ENCODE peak calls at places on chromosomes 4 and X, in four cellular contexts. One of them, this sample, is unnamed. For H3K9me3, the result is how much of the 10 kb centered on the place peaks cover.

GRCh38 chr4:184476660-184477059 is 2.3 kb upstream of the IRF2 start:
- DNase-seq in colonic mucosa: no peak
- DNase-seq in hepatocyte: no peak
- DNase-seq in Peyer's patch: no peak
- DNase-seq in this sample: no peak

GRCh38 chrX:29948653-29949052 is 266.7 kb upstream of the MAGEB2 start:
- DNase-seq in colonic mucosa: no peak
- DNase-seq in hepatocyte: no peak
- DNase-seq in Peyer's patch: no peak
- DNase-seq in this sample: no peak

GRCh38 chrX:70720721-70721120 is 187.8 kb downstream of the TEX11 start:
- DNase-seq in colonic mucosa: no peak
- DNase-seq in hepatocyte: peak
- DNase-seq in Peyer's patch: no peak
- DNase-seq in this sample: no peak

GRCh38 chr4:4990857-4991540 is 28.3 kb downstream of the CYTL1 start:
- DNase-seq in colonic mucosa: peak
- DNase-seq in hepatocyte: peak
- DNase-seq in Peyer's patch: no peak
- DNase-seq in this sample: no peak

GRCh38 chrX:103608305-103608963 is 671 bp downstream of the TCEAL3 start:
- DNase-seq in colonic mucosa: peak
- DNase-seq in hepatocyte: no peak
- DNase-seq in Peyer's patch: no peak
- DNase-seq in this sample: no peak

GRCh38 chr4:98996056-98996941 is 778 bp downstream of the METAP1 start:
- DNase-seq in colonic mucosa: peak
- DNase-seq in hepatocyte: peak
- DNase-seq in Peyer's patch: no peak
- DNase-seq in this sample: peak

GRCh38 chrX:15511563-15511962 is 11.0 kb downstream of the BMX start:
- DNase-seq in colonic mucosa: no peak
- DNase-seq in hepatocyte: no peak
- DNase-seq in Peyer's patch: no peak
- DNase-seq in this sample: no peak

GRCh38 chr4:80336582-80336981 is 1.1 kb downstream of the CFAP299 start:
- DNase-seq in colonic mucosa: peak
- DNase-seq in hepatocyte: peak
- DNase-seq in Peyer's patch: no peak
- DNase-seq in this sample: peak

GRCh38 chrX:1400049-1400448 is 8.1 kb upstream of the SLC25A6 start:
- DNase-seq in colonic mucosa: no peak
- DNase-seq in hepatocyte: no peak
- DNase-seq in Peyer's patch: peak
- DNase-seq in this sample: no peak

GRCh38 chr4:72473434-72473900 is 95.6 kb downstream of the ADAMTS3 start:
- DNase-seq in colonic mucosa: no peak
- DNase-seq in hepatocyte: no peak
- DNase-seq in Peyer's patch: no peak
- DNase-seq in this sample: no peak

GRCh38 chrX:44828008-44828605 is 15.7 kb upstream of the DUSP21 start:
- DNase-seq in colonic mucosa: no peak
- DNase-seq in hepatocyte: no peak
- DNase-seq in Peyer's patch: no peak
- DNase-seq in this sample: no peak

GRCh38 chr4:18012807-18013462 is 8.6 kb downstream of the LCORL start:
- DNase-seq in colonic mucosa: no peak
- DNase-seq in hepatocyte: no peak
- DNase-seq in Peyer's patch: no peak
- DNase-seq in this sample: no peak

GRCh38 chr4:77619408-77619807 is 13.8 kb downstream of the CXCL13 start:
- DNase-seq in colonic mucosa: no peak
- DNase-seq in hepatocyte: no peak
- DNase-seq in Peyer's patch: no peak
- DNase-seq in this sample: no peak

GRCh38 chr4:45629717-45630116 is 494.1 kb downstream of the GABRG1 start:
- DNase-seq in colonic mucosa: no peak
- DNase-seq in hepatocyte: no peak
- DNase-seq in Peyer's patch: no peak
- DNase-seq in this sample: no peak

GRCh38 chr4:147787204-147787603 is 55.3 kb downstream of the ARHGAP10 start:
- DNase-seq in colonic mucosa: no peak
- DNase-seq in hepatocyte: no peak
- DNase-seq in Peyer's patch: no peak
- DNase-seq in this sample: no peak

GRCh38 chr4:145557720-145558119 is 61.5 kb upstream of the MMAA start:
- DNase-seq in colonic mucosa: peak
- DNase-seq in hepatocyte: peak
- DNase-seq in Peyer's patch: peak
- DNase-seq in this sample: peak

GRCh38 chr4:3232871-3233271 is 16.1 kb upstream of the MSANTD1 start:
- DNase-seq in colonic mucosa: no peak
- DNase-seq in hepatocyte: no peak
- DNase-seq in Peyer's patch: no peak
- DNase-seq in this sample: no peak

GRCh38 chr4:145177511-145177905 is 2.9 kb downstream of the OTUD4 start:
- DNase-seq in colonic mucosa: no peak
- DNase-seq in hepatocyte: peak
- DNase-seq in Peyer's patch: no peak
- DNase-seq in this sample: no peak

GRCh38 chrX:103197721-103198306 is 17.1 kb upstream of the BEX4 start:
- DNase-seq in colonic mucosa: no peak
- DNase-seq in hepatocyte: no peak
- DNase-seq in Peyer's patch: no peak
- DNase-seq in this sample: no peak

GRCh38 chr4:138407329-138407728 is 165.2 kb upstream of the SLC7A11 start:
- DNase-seq in colonic mucosa: no peak
- DNase-seq in hepatocyte: no peak
- DNase-seq in Peyer's patch: no peak
- DNase-seq in this sample: no peak

GRCh38 chr4:6953751-6954380 is 44.2 kb downstream of the TBC1D14 start:
- DNase-seq in colonic mucosa: peak
- DNase-seq in hepatocyte: peak
- DNase-seq in Peyer's patch: peak
- DNase-seq in this sample: no peak

GRCh38 chrX:9785944-9786741 is at the start of gene SHROOM2:
- DNase-seq in colonic mucosa: peak
- DNase-seq in hepatocyte: peak
- DNase-seq in Peyer's patch: peak
- DNase-seq in this sample: peak

GRCh38 chr4:182015893-182016292 is 227.3 kb upstream of the TENM3 start:
- DNase-seq in colonic mucosa: no peak
- DNase-seq in hepatocyte: no peak
- DNase-seq in Peyer's patch: no peak
- DNase-seq in this sample: no peak

GRCh38 chr4:42302348-42302747 is 94.9 kb upstream of the SHISA3 start:
- DNase-seq in colonic mucosa: peak
- DNase-seq in hepatocyte: peak
- DNase-seq in Peyer's patch: no peak
- DNase-seq in this sample: peak

GRCh38 chr4:77232653-77233052 is 75.6 kb downstream of the CCNG2 start:
- DNase-seq in colonic mucosa: no peak
- DNase-seq in hepatocyte: peak
- DNase-seq in Peyer's patch: no peak
- DNase-seq in this sample: no peak

GRCh38 chr4:102139932-102140331 is 205.3 kb downstream of the SLC39A8 start:
- DNase-seq in colonic mucosa: no peak
- DNase-seq in hepatocyte: no peak
- DNase-seq in Peyer's patch: no peak
- DNase-seq in this sample: no peak

GRCh38 chrX:155148724-155149537 is 67.3 kb upstream of the VBP1 start:
- DNase-seq in colonic mucosa: peak
- DNase-seq in hepatocyte: no peak
- DNase-seq in Peyer's patch: no peak
- DNase-seq in this sample: peak

GRCh38 chr4:69689530-69690111 is 36.6 kb upstream of the UGT2A1 start:
- DNase-seq in colonic mucosa: no peak
- DNase-seq in hepatocyte: peak
- DNase-seq in Peyer's patch: no peak
- DNase-seq in this sample: no peak

GRCh38 chrX:55389376-55389775 is 62.6 kb upstream of the MAGEH1 start:
- DNase-seq in colonic mucosa: no peak
- DNase-seq in hepatocyte: no peak
- DNase-seq in Peyer's patch: no peak
- DNase-seq in this sample: no peak

GRCh38 chr4:8707045-8707781 is 114.6 kb downstream of the CPZ start:
- DNase-seq in colonic mucosa: no peak
- DNase-seq in hepatocyte: no peak
- DNase-seq in Peyer's patch: no peak
- DNase-seq in this sample: no peak

GRCh38 chr4:93313207-93313606 is 515.3 kb upstream of the ATOH1 start:
- DNase-seq in colonic mucosa: no peak
- DNase-seq in hepatocyte: no peak
- DNase-seq in Peyer's patch: no peak
- DNase-seq in this sample: no peak

GRCh38 chr4:23614284-23614892 is 275.5 kb downstream of the PPARGC1A start:
- DNase-seq in colonic mucosa: no peak
- DNase-seq in hepatocyte: peak
- DNase-seq in Peyer's patch: no peak
- DNase-seq in this sample: peak

GRCh38 chr4:185167205-185167604 is 24.1 kb downstream of the SLC25A4 start:
- DNase-seq in colonic mucosa: no peak
- DNase-seq in hepatocyte: no peak
- DNase-seq in Peyer's patch: no peak
- DNase-seq in this sample: no peak

GRCh38 chr4:88528861-88529260 is 5.3 kb upstream of the PYURF start:
- DNase-seq in colonic mucosa: no peak
- DNase-seq in hepatocyte: no peak
- DNase-seq in Peyer's patch: no peak
- DNase-seq in this sample: no peak

GRCh38 chrX:22538581-22538980 is 265.9 kb downstream of the CBLL2 start:
- DNase-seq in colonic mucosa: no peak
- DNase-seq in hepatocyte: no peak
- DNase-seq in Peyer's patch: no peak
- DNase-seq in this sample: no peak

GRCh38 chrX:22534643-22535042 is 261.9 kb downstream of the CBLL2 start:
- DNase-seq in colonic mucosa: no peak
- DNase-seq in hepatocyte: no peak
- DNase-seq in Peyer's patch: no peak
- DNase-seq in this sample: no peak

DNA sequence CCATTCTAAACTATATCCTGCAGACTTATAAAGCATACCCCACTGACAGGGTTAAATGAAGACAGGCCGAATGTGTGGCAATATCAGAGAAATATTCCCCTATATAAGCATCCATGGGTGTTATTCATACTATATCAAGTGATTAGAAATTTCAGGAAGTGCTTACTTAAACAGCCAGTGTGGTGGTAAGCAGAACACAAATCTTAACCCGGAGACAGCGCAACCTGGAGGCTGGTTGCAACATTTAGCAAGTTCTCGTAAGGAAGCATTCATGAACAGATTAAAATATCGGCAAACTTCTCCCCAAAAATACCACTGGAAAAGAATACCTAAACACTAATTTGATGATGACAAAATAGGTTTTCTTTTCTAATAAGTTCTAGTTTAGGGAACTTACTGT is 261.2 kb downstream of the CBLL2 start:
- DNase-seq in colonic mucosa: no peak
- DNase-seq in hepatocyte: no peak
- DNase-seq in Peyer's patch: no peak
- DNase-seq in this sample: peak
- H3K9me3 ChIP-seq in colonic mucosa: under half
- H3K9me3 ChIP-seq in hepatocyte: under half
- H3K9me3 ChIP-seq in Peyer's patch: under half
- H3K9me3 ChIP-seq in this sample: under half

DNA sequence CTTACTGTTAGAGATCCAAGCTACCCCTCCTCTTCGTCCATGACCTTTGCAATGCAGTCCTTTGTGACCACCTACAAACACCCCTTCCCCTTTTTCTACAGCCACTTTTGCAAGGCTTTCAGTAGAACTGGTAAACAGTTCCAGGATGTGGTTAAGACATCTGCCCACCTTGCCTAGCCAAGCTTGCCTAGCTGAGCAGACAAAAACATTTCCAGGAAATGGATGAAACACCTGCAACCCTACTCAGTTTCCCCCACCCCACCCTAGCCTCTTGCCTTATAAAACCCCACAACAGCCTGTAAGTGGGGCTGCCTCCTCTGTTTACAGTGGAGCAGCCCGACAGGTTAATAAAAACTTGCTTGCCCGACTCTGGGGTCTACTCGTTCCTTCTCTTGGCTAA is 133.8 kb downstream of the ZC4H2 start:
- DNase-seq in colonic mucosa: no peak
- DNase-seq in hepatocyte: no peak
- DNase-seq in Peyer's patch: no peak
- DNase-seq in this sample: no peak
- H3K9me3 ChIP-seq in colonic mucosa: under half
- H3K9me3 ChIP-seq in hepatocyte: under half
- H3K9me3 ChIP-seq in Peyer's patch: under half
- H3K9me3 ChIP-seq in this sample: under half

DNA sequence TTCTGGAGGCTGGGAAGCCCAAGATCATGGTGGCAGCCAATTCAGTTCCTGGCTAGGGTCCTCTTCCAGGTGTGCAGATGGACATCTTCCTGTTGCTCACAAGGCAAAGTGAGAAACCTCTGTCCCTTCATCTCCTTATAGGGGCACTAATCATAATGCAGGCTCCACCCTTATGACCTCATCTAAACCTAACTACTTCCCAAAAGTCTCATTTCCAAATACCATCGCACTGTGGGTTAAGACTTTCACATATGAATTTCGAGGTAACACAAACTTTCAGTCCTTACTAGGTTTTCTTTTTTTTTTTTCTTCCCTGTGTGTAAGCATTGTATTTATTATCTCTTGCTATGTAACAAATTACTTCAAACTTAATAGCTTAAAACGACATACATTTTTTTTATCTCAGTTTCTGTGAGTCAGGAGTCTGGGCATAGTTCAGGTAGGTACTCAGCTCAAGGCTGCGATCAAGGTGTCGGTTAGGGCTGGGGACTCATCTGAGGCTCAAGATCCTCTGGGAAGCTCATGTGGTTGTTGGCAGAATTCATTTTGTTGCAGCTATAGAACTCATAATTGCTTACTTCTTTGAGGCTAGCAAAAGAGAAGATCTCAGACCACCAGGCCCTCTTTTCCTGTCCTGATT is 204.7 kb upstream of the STK26 start:
- DNase-seq in colonic mucosa: no peak
- DNase-seq in hepatocyte: no peak
- DNase-seq in Peyer's patch: no peak
- DNase-seq in this sample: no peak
- H3K9me3 ChIP-seq in colonic mucosa: under half
- H3K9me3 ChIP-seq in hepatocyte: under half
- H3K9me3 ChIP-seq in Peyer's patch: under half
- H3K9me3 ChIP-seq in this sample: under half

DNA sequence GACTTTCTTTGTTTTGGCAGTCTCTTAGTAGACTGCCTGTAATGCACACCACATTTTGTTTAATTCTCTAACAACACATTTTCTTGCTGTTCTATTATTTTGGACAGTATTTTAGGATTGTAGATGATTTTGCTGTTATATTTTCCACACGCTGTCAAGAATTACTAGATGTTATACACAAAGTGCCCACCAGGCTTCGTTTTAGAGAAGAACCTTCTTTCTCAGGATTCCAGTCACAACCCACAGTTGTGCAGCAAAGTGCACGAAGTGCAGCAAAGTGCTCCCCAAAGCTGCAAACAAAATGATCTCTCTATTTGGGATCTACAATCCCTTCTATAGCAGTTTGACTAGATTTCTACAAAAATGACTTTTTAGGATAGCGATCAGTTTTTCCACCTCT is 2.4 kb downstream of the ZNF141 start:
- DNase-seq in colonic mucosa: no peak
- DNase-seq in hepatocyte: no peak
- DNase-seq in Peyer's patch: no peak
- DNase-seq in this sample: no peak
- H3K9me3 ChIP-seq in colonic mucosa: under half
- H3K9me3 ChIP-seq in hepatocyte: under half
- H3K9me3 ChIP-seq in Peyer's patch: under half
- H3K9me3 ChIP-seq in this sample: under half

This sample was measured in WERI-Rb-1.